ENCODE peak calls at places on chromosomes 16 and 17, in six cellular contexts. M is neuronal stem cell, C is Peyer's patch, G is SJSA1, R is heart left ventricle, P is IMR-90. D is an unnamed sample.

GRCh38 chr17:75601057-75601987 is 13.7 kb downstream of the MYO15B start:
- DNase-seq in M (peak; percentile 54), C (peak; percentile 61), G (peak; percentile 81), R (peak; percentile 29), P (peak; percentile 5), D (peak; percentile 45)

GRCh38 chr16:47019563-47019962 is 46.1 kb upstream of the DNAJA2 start:
- DNase-seq in M (no peak), C (no peak), G (no peak), R (no peak), P (no peak), D (no peak)

GRCh38 chr16:8634991-8635736 is 13.7 kb downstream of the METTL22 start:
- DNase-seq in M (peak; percentile 43), C (no peak), G (no peak), R (no peak), P (peak; percentile 28), D (no peak)

GRCh38 chr16:86209202-86209601 is 301.1 kb upstream of the FOXF1 start:
- DNase-seq in M (no peak), C (no peak), G (no peak), R (no peak), P (no peak), D (no peak)

GRCh38 chr16:55842369-55843104 is 9.6 kb upstream of the CES1 start:
- DNase-seq in M (peak; percentile 51), C (no peak), G (no peak), R (no peak), P (peak; percentile 45), D (peak; percentile 18)

GRCh38 chr17:78563189-78564145 is 13.7 kb downstream of the DNAH17 start:
- DNase-seq in M (no peak), C (no peak), G (no peak), R (peak; percentile 83), P (no peak), D (no peak)

GRCh38 chr17:1906622-1907021 is 76.8 kb downstream of the RPA1 start:
- DNase-seq in M (peak; percentile 65), C (no peak), G (no peak), R (no peak), P (no peak), D (no peak)

GRCh38 chr16:17544785-17545184 is 74.0 kb upstream of the XYLT1 start:
- DNase-seq in M (no peak), C (peak; percentile 32), G (no peak), R (no peak), P (no peak), D (no peak)

GRCh38 chr17:33832295-33832694 is 422.8 kb upstream of the CCL2 start:
- DNase-seq in M (peak; percentile 31), C (no peak), G (no peak), R (no peak), P (no peak), D (no peak)
- H3K4me3 ChIP-seq in M (no peak overlapping the region), C (no peak overlapping the region), G (no peak overlapping the region), R (no peak overlapping the region), P (no peak overlapping the region), D (no peak overlapping the region)

GRCh38 chr17:9661027-9661426 is 15.7 kb downstream of the USP43 start:
- DNase-seq in M (no peak), C (no peak), G (no peak), R (no peak), P (no peak), D (no peak)
- H3K27ac ChIP-seq in M (no peak overlapping the region), C (no peak overlapping the region), G (no peak overlapping the region), R (no peak overlapping the region), P (no peak overlapping the region), D (no peak overlapping the region)

DNA sequence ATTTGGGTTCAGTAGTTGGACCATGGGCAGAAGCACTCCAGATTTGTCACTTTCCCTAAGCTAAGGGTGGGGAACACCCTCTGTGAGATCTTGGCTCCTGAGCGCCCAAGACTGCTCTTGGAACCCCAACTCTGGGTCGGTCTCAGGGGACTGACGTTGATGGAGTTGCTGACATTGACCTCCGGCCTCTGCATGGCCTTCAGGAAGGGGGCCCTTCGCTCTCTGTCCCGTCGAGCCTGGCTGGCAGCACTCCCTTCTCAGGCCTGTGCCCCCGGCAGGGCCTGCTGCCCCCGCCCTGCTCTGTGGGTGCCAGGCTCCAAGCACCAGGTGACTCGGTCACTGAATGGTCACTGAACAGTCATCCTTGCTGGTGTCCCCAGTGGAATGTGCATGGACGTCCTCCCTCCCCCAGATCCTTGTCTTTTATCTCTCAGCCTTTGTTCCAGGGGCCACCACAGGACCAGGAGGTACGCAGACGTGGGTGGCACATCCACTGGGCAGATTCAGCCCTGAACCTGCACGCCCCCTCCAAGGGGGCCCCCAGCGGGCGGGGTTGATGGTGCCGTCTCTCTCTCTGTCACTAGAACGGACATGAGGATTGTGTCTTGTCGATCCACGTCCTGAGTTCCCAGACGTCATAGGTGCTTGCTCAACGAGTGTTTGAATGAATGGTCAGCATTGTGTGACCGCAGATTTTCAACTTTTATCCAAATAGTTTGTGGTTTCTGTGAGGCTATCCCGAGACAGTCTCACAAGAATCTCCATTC is 314.5 kb downstream of the SEC14L1 start:
- DNase-seq in M (no peak), C (no peak), G (peak; percentile 92), R (no peak), P (peak; percentile 96), D (no peak)
- H3K4me1 ChIP-seq in M (peaks cover 29% of the 10 kb centered on the region), C (peaks cover 8% of the 10 kb centered on the region), G (peaks cover 77% of the 10 kb centered on the region), R (peaks cover 100% of the 10 kb centered on the region), P (peaks cover 66% of the 10 kb centered on the region), D (peaks cover 84% of the 10 kb centered on the region)

DNA sequence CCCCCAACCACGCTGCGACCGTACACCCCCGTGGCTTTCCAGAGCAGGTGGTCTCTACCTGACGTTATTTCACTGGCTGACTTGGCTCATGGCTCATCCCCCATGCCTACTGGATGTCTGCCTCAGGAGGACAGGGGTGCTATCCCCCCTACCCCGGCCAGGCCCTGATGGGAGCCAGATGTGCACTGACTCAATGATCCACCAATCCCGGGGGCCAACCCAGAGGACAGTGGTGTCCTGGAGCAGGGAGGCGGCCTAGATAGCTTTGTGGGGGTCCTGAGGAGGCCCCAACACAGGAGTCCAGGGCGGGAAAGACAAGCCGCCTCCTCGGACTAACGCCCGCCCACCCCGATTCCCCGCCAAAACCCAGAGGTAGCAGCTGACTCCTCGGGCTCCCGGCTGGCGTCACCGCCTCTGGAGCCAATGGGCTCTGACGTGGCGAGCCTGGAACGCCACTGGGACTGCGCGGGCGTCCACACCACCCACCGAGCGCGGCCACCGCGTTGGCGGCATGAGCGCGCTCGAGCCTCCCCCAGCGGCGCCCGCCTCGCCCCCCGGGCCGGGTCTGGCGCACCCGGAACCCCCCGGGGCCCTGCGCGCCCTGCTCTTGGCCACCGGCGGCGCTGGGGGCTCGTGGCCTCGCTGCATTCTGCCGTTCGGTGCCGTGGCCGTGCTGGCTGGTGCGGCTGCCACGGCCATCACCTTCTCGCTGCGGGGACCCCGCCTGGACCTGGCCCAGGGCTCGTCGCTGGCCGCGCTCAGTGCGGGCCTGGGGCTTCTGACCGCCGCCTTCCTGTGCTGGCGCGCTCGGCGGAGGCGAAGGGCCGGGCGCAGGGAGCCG is 3.6 kb upstream of the NTN3 start:
- DNase-seq in M (no peak), C (no peak), G (peak; percentile 89), R (peak; percentile 84), P (peak; percentile 72), D (no peak)
- H3K4me3 ChIP-seq in M (no peak overlapping the region), C (peak overlapping the region; percentile 54), G (peak overlapping the region; percentile 41), R (peak overlapping the region; percentile 72), P (peak overlapping the region; percentile 50), D (no peak overlapping the region)

DNA sequence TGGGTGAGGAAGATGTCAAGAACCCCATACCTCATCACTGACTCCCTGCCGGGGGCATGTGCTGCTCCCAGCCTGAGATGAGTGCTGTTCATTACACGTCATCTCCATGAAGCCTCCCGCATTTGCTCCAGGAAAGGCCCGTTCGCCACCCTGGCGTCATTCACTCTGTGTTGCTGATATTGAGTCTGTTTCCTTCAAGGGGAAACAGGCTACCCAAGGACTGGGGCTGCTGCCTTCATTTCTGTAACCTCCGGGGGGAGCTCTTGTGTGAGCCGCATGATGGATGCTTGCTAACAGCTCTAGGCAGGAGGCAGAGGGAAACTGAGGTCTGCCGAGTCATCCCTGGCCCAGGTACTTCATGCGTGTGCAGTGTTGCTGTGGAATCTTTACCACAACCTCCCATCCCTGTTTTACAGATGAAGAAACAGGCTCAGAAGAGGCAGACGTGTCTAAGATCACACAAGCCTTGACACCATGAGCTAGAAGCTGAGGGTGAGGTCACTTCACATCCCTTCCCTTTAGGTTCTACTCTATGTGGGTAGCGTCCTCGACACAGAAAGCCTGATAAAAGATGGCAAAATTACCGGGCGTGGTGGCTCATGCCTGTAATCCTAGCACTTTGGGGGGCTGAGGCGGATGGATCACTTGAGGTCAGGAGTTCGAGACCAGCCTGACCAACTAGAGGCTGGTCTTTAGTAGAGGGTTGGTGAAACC is 3.5 kb upstream of the ARMC5 start:
- DNase-seq in M (no peak), C (no peak), G (no peak), R (no peak), P (no peak), D (no peak)
- H3K27ac ChIP-seq in M (no peak overlapping the region), C (no peak overlapping the region), G (no peak overlapping the region), R (no peak overlapping the region), P (no peak overlapping the region), D (no peak overlapping the region)

GRCh38 chr17:21211825-21212479 is 2.0 kb downstream of the TMEM11 start:
- DNase-seq in M (no peak), C (no peak), G (no peak), R (no peak), P (no peak), D (no peak)

GRCh38 chr17:21213491-21214014 is 408 bp downstream of the TMEM11 start:
- DNase-seq in M (no peak), C (peak; percentile 19), G (no peak), R (no peak), P (no peak), D (no peak)

GRCh38 chr17:21214777-21215541 is 998 bp upstream of the TMEM11 start:
- DNase-seq in M (peak; percentile 20), C (no peak), G (no peak), R (no peak), P (no peak), D (no peak)

GRCh38 chr17:21214015-21214776 is at the start of gene TMEM11:
- DNase-seq in M (peak; percentile 94), C (peak; percentile 91), G (peak; percentile 95), R (peak; percentile 96), P (peak; percentile 94), D (peak; percentile 98)

DNA sequence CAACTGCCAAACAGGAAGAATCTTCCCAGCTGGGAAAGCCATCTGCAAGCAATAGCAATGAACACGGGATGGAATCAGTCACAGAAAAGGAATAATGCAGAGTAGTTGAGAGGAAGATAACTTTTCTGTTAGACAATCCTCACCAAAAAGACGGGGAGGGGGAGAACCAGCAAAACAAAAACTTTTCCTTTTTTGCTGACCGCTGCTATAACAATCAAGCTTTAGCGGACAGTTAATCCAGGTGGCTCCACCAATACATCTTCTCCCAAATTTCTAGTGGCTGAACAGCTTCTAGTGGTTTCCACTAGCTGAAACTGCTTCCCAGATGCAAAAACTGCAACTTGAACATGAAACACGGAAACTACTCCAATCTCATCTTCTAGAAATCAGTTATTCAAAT is 956 bp downstream of the TMEM11 start:
- DNase-seq in M (no peak), C (no peak), G (no peak), R (no peak), P (no peak), D (no peak)
- H3K4me1 ChIP-seq in M (peaks cover 13% of the 10 kb centered on the region), C (peaks cover 4% of the 10 kb centered on the region), G (peaks cover 25% of the 10 kb centered on the region), R (peaks cover 67% of the 10 kb centered on the region), P (peaks cover 8% of the 10 kb centered on the region), D (peaks cover 38% of the 10 kb centered on the region)